ENCODE peak calls at places on chromosomes 4 and X, in eight cellular contexts. L, C, F, U, T, B, J and R are unnamed samples.

GRCh38 chrX:124406294-124407013 is 60.1 kb downstream of the SH2D1A start:
- DNase-seq in L (peak; percentile 86), C (peak; percentile 55), F (peak; percentile 64), U (peak; percentile 38), T (peak; percentile 42), B (no peak), J (peak; percentile 68), R (peak; percentile 75)

GRCh38 chr4:6561706-6562371 is 13.2 kb upstream of the MAN2B2 start:
- DNase-seq in L (no peak), C (no peak), F (no peak), U (no peak), T (no peak), B (no peak), J (no peak), R (no peak)

GRCh38 chr4:111601671-111602070 is 543.6 kb upstream of the FAM241A start:
- DNase-seq in L (peak; percentile 43), C (no peak), F (no peak), U (no peak), T (no peak), B (no peak), J (no peak), R (no peak)

GRCh38 chr4:33850503-33850902 is 2393.8 kb downstream of the ARAP2 start:
- DNase-seq in L (peak; percentile 29), C (no peak), F (no peak), U (no peak), T (peak; percentile 34), B (no peak), J (no peak), R (no peak)

GRCh38 chr4:9979101-9979815 is 42.0 kb downstream of the SLC2A9 start:
- DNase-seq in L (no peak), C (peak; percentile 17), F (no peak), U (no peak), T (no peak), B (no peak), J (no peak), R (no peak)

GRCh38 chr4:75634951-75635350 is 4.6 kb upstream of the CDKL2 start:
- DNase-seq in L (peak; percentile 51), C (no peak), F (no peak), U (no peak), T (no peak), B (no peak), J (no peak), R (peak; percentile 24)

GRCh38 chrX:54715621-54716020 is 82.4 kb downstream of the ITIH6 start:
- DNase-seq in L (no peak), C (no peak), F (no peak), U (no peak), T (no peak), B (no peak), J (no peak), R (no peak)

GRCh38 chr4:105135746-105136145 is 10.9 kb upstream of the TET2 start:
- DNase-seq in L (no peak), C (no peak), F (no peak), U (no peak), T (peak; percentile 64), B (no peak), J (no peak), R (peak; percentile 62)

GRCh38 chrX:10974920-10975319 is 136.2 kb upstream of the HCCS start:
- DNase-seq in L (no peak), C (no peak), F (no peak), U (no peak), T (no peak), B (no peak), J (no peak), R (no peak)

GRCh38 chr4:26320159-26320452 is 708 bp upstream of the RBPJ start:
- DNase-seq in L (peak; percentile 54), C (no peak), F (no peak), U (no peak), T (no peak), B (no peak), J (no peak), R (peak; percentile 37)

DNA sequence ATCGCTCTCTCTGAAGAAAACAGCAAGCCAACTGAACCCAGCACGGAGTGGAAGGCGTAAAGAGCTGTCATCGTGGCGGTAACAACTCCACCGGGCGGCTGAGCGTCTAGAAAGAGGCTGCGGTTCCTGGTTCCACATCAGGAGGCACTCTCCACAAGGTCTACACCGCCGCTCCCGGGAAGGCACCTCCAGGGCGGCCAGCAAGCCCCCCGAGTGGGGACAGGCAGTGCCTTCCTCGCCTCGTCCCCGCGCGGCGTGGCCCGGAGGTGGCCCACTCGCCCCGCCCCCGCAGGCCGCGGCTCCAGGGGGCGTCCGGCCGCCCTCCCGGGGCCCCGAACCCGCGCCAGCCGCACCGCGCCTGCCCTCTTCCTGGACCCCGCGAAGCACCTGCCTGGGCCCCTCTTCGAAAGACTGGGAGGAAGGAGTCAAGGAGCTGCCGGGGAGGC is 747 bp downstream of the KLHL8 start:
- DNase-seq in L (peak; percentile 48), C (no peak), F (peak; percentile 69), U (peak; percentile 56), T (peak; percentile 37), B (peak; percentile 42), J (no peak), R (peak; percentile 51)
- TF ChIP-seq CTCF in L (peak; percentile 21), C (peak; percentile 43), F (no peak), U (peak; percentile 54), T (no peak), B (no peak), J (peak; percentile 40), R (peak; percentile 23)

DNA sequence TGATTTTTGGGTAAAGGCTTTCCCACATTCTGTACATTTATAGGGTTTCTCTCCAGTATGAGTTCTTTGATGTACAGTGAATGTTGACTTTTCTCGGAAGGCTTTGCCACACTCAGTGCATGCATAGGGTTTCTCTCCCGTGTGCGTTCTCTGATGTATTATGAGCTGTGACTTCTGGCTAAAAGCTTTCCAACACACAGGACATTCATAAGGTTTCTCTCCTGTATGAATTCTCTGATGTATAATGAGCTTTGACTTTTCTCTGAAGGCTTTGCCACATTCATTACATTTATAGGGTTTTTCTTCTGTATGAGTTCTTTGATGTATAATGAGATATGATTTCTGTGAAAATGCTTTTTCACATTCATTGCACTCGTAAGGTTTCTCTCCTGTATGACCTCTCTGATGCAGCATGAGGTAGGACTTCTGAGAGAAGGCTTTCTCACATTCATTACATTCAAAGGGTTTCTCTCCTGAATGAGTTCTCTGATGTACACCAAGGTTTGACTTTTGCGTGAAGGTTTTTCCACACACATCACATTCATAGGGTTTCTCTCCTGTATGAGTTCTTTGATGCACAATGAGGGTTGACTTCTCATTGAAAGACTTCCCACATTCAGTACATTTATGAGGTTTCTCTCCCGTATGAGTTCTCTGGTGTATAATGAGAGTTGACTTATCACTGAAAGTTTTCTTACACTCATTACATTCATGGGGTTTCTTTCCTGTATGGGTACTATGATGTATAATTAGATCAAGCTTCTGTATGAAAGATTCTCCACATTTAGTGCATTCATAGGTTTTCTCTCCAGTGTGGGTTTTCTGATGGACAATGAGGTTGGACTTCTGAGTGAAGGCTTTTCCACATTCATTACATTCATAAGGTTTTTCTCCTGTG is 27.3 kb downstream of the ZNF182 start:
- DNase-seq in L (no peak), C (no peak), F (no peak), U (no peak), T (no peak), B (no peak), J (no peak), R (no peak)
- H3K4me3 ChIP-seq in L (no peak overlapping the region), C (no peak overlapping the region), F (no peak overlapping the region), U (no peak overlapping the region), T (no peak overlapping the region), B (no peak overlapping the region), J (no peak overlapping the region), R (no peak overlapping the region)

DNA sequence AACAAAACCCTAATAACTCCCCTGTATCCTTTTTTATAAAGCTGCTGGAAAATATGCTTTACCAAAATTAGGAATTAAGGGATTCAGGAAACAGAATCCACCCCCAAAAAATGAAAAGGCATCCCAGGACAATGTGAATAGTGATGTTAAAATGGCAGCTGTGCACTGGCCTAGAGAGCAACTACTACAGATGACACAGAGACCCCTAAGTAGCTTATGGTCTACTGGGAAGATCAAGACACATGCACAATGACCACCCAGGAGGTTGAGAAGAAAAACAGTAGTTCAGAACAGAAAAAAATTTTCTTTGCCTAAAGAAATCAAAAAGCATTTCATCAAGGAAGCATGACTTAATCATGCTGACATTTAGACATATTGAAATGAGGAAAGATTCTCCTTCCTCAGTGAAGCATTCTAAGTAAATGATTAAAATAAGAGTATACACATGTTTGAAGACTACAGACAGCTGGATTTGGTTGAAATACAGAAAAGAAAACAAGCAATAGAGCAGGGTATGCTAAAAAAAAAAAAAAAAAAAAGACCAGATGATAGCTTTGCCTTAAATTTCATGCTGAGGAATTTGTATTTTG is 117.3 kb downstream of the WDFY3 start:
- DNase-seq in L (no peak), C (no peak), F (no peak), U (no peak), T (no peak), B (no peak), J (no peak), R (no peak)
- TF ChIP-seq CTCF in L (no peak), C (no peak), F (no peak), U (no peak), T (no peak), B (no peak), J (no peak), R (no peak)

DNA sequence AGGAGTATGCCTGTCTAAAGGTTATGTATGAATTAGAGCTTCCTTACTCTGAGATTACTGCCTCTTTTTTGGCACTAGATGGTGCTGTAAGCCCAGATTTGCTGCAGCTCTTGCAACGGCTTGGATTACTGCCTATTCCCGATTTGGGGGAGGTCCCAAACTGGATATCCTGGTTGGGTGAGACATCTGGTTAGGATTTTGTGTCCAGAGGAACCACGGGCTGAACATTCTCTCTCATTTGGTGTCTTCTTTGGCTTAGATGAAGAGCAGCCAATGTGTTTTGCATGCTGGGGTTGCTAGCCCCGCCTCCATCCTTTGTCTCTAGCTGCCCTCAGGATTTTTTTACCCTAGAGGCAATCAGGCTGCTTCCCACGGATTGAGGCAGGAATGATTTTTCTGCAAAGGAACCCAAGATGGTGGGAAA is 31.9 kb downstream of the F8A1 start:
- DNase-seq in L (peak; percentile 77), C (peak; percentile 65), F (peak; percentile 86), U (peak; percentile 32), T (peak; percentile 85), B (no peak), J (peak; percentile 32), R (peak; percentile 84)
- H3K4me3 ChIP-seq in L (no peak overlapping the region), C (peak overlapping the region; percentile 6), F (no peak overlapping the region), U (peak overlapping the region; percentile 29), T (no peak overlapping the region), B (no peak overlapping the region), J (peak overlapping the region; percentile 29), R (no peak overlapping the region)

DNA sequence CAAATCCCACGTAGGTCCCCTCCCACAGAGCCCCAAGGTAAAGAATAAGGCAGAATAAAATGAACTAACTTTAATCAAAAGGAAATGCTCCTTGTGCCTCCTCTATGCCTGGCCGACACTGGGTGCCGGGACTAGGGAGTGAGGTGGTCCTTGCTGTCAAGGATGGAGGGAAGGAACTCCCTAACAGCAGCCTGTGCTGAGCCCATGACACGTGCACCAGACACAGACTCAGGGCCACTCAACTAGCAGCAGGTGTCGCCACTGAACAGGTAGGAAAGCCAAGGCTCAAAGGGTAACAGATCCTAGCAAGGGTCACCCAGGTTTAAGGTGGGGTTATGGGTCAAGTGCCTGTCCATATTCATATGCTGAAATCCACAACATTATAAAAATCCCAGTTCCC is 29.2 kb downstream of the MSX1 start:
- DNase-seq in L (no peak), C (no peak), F (no peak), U (no peak), T (no peak), B (no peak), J (no peak), R (no peak)
- TF ChIP-seq CTCF in L (no peak), C (no peak), F (no peak), U (peak; percentile 26), T (no peak), B (no peak), J (no peak), R (no peak)

GRCh38 chr4:41882622-41883347 is 52.4 kb upstream of the TMEM33 start:
- DNase-seq in L (peak; percentile 45), C (peak; percentile 90), F (no peak), U (peak; percentile 77), T (peak; percentile 25), B (peak; percentile 49), J (peak; percentile 78), R (peak; percentile 42)
- H3K4me3 ChIP-seq in L (no peak overlapping the region), C (peak overlapping the region; percentile 58), F (peak overlapping the region; percentile 44), U (no peak overlapping the region), T (no peak overlapping the region), B (peak overlapping the region; percentile 18), J (peak overlapping the region; percentile 72), R (peak overlapping the region; percentile 8)